ENCODE peak calls at places on chromosomes 11 and 22, in ten cellular contexts. F is fibroblast of mammary gland, A is mucosa of descending colon, O is cardiac muscle cell, P is cardiac fibroblast, W is nephron progenitor cell, Q is Caco-2, G is colonic mucosa, T is SK-N-SH, E is HL-60. V is an unnamed sample.

GRCh38 chr11:37572491-37573171 is 974.6 kb upstream of the RAG2 start:
- DNase-seq in F (no peak), A (no peak), O (no peak), P (no peak), W (no peak), Q (no peak), G (no peak), T (no peak), E (no peak), V (no peak)

GRCh38 chr11:46335271-46335670 is 12.0 kb upstream of the DGKZ start:
- DNase-seq in F (no peak), A (no peak), O (no peak), P (no peak), W (no peak), Q (no peak), G (no peak), T (no peak), E (no peak), V (no peak)

GRCh38 chr11:77470971-77471370 is 2.9 kb downstream of the PAK1 start:
- DNase-seq in F (no peak), A (no peak), O (no peak), P (no peak), W (no peak), Q (no peak), G (no peak), T (no peak), E (no peak), V (no peak)

GRCh38 chr11:33435201-33435600 is 178.0 kb downstream of the HIPK3 start:
- DNase-seq in F (no peak), A (no peak), O (no peak), P (no peak), W (no peak), Q (no peak), G (no peak), T (no peak), E (no peak), V (no peak)

GRCh38 chr22:27113211-27114030 is 456.0 kb downstream of the MIAT start:
- DNase-seq in F (peak; percentile 89), A (peak; percentile 42), O (peak; percentile 95), P (peak; percentile 93), W (no peak), Q (peak; percentile 71), G (peak; percentile 35), T (no peak), E (peak; percentile 53), V (no peak)

GRCh38 chr11:74678591-74679512 is 52.4 kb downstream of the CHRDL2 start:
- DNase-seq in F (peak; percentile 84), A (no peak), O (peak; percentile 65), P (peak; percentile 70), W (no peak), Q (peak; percentile 22), G (no peak), T (no peak), E (no peak), V (no peak)

GRCh38 chr11:131917634-131918384 is 547.4 kb downstream of the NTM start:
- DNase-seq in F (no peak), A (no peak), O (no peak), P (no peak), W (no peak), Q (no peak), G (no peak), T (no peak), E (no peak), V (no peak)

GRCh38 chr11:96310236-96310635 is 32.8 kb downstream of the MAML2 start:
- DNase-seq in F (no peak), A (no peak), O (no peak), P (no peak), W (no peak), Q (no peak), G (no peak), T (no peak), E (no peak), V (no peak)

GRCh38 chr11:66327171-66328035 is 8.8 kb downstream of the RIN1 start:
- DNase-seq in F (peak; percentile 67), A (no peak), O (peak; percentile 47), P (peak; percentile 59), W (no peak), Q (no peak), G (no peak), T (peak; percentile 33), E (no peak), V (no peak)

GRCh38 chr11:84144531-84144930 is 858.4 kb upstream of the CCDC90B start:
- DNase-seq in F (no peak), A (no peak), O (no peak), P (no peak), W (no peak), Q (no peak), G (no peak), T (no peak), E (no peak), V (no peak)

GRCh38 chr22:17164392-17165024 is 5.4 kb upstream of the HDHD5 start:
- DNase-seq in F (peak; percentile 14), A (no peak), O (no peak), P (peak; percentile 5), W (no peak), Q (no peak), G (no peak), T (peak; percentile 37), E (no peak), V (no peak)
- TF ChIP-seq CTCF in F (peak; percentile 38), A (no peak), O (peak; percentile 23), P (peak; percentile 40), W (peak; percentile 21), Q (no peak), G (no peak), T (peak; percentile 33), E (no peak), V (peak; percentile 39)

GRCh38 chr22:20130739-20131592 is 638 bp upstream of the ZDHHC8 start:
- DNase-seq in F (peak; percentile 53), A (peak; percentile 84), O (peak; percentile 88), P (peak; percentile 87), W (peak; percentile 77), Q (peak; percentile 68), G (peak; percentile 80), T (peak; percentile 94), E (no peak), V (peak; percentile 74)

GRCh38 chr22:20131593-20131855 is at the start of gene ZDHHC8:
- DNase-seq in F (no peak), A (peak; percentile 58), O (peak; percentile 36), P (peak; percentile 35), W (no peak), Q (no peak), G (no peak), T (no peak), E (no peak), V (no peak)

GRCh38 chr22:20129747-20130014 is 1.9 kb upstream of the ZDHHC8 start:
- DNase-seq in F (no peak), A (no peak), O (no peak), P (no peak), W (no peak), Q (no peak), G (no peak), T (no peak), E (no peak), V (no peak)

GRCh38 chr22:20128902-20129746 is 2.5 kb upstream of the ZDHHC8 start:
- DNase-seq in F (peak; percentile 53), A (peak; percentile 44), O (peak; percentile 46), P (peak; percentile 40), W (no peak), Q (no peak), G (peak; percentile 35), T (no peak), E (peak; percentile 50), V (peak; percentile 54)

DNA sequence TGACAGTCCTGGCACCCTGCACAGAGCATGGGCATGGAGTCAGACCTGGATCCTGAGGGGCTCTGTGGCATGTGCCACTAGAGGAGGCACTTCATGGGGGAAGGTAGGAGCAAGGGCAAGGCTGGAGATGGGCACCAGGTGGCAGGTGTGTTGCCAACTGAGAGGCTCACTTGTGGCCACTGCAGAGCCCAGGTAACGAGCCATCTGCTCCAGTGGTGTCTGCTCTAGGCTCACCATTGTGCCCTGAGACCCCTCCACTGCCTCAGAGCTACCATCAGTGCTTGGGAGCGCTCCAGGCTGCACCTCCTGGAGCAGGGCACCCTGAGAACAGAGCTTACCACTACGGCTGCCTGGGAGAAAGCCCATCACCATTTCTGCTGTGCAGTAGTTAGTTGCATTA is 1.3 kb upstream of the ZDHHC8 start:
- DNase-seq in F (no peak), A (no peak), O (no peak), P (no peak), W (no peak), Q (no peak), G (no peak), T (no peak), E (no peak), V (no peak)
- TF ChIP-seq CTCF in F (no peak), A (no peak), O (no peak), P (no peak), W (no peak), Q (no peak), G (no peak), T (no peak), E (no peak), V (no peak)

DNA sequence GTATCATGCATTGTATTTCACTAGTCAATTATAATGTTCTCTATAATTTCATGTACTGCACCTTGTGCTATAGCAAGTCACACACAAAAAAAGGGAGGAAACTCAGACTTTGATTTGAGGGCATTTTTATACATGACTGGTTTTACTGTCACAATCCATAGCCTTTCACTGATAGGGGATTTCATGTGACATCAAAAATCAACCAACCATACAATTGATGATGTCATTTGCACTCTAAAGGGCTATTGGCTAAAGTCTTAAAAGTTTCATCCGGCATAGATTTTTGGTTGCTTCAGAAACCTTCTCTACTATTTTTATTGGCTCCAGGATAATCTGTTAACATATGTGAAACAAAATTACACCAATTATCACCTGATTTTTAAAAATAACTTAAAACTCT is 237.8 kb downstream of the DCDC1 start:
- DNase-seq in F (no peak), A (no peak), O (no peak), P (no peak), W (no peak), Q (no peak), G (no peak), T (no peak), E (no peak), V (no peak)
- TF ChIP-seq CTCF in F (no peak), A (no peak), O (no peak), P (no peak), W (no peak), Q (no peak), G (no peak), T (no peak), E (no peak), V (no peak)

GRCh38 chr22:35684732-35685131 is 32.9 kb upstream of the APOL5 start:
- DNase-seq in F (no peak), A (no peak), O (no peak), P (no peak), W (no peak), Q (no peak), G (no peak), T (no peak), E (no peak), V (no peak)

GRCh38 chr22:35686298-35686697 is 31.4 kb upstream of the APOL5 start:
- DNase-seq in F (no peak), A (no peak), O (no peak), P (no peak), W (no peak), Q (no peak), G (no peak), T (no peak), E (no peak), V (no peak)

GRCh38 chr22:35683560-35683959 is 34.1 kb upstream of the APOL5 start:
- DNase-seq in F (no peak), A (no peak), O (no peak), P (no peak), W (no peak), Q (no peak), G (no peak), T (no peak), E (no peak), V (no peak)

GRCh38 chr22:35685731-35686130 is 31.9 kb upstream of the APOL5 start:
- DNase-seq in F (peak; percentile 56), A (no peak), O (peak; percentile 10), P (no peak), W (peak; percentile 15), Q (no peak), G (no peak), T (no peak), E (no peak), V (no peak)

GRCh38 chr22:35684270-35684700 is 33.4 kb upstream of the APOL5 start:
- DNase-seq in F (peak; percentile 66), A (peak; percentile 28), O (peak; percentile 79), P (peak; percentile 77), W (no peak), Q (no peak), G (peak; percentile 30), T (no peak), E (no peak), V (no peak)
- TF ChIP-seq CTCF in F (peak; percentile 42), A (no peak), O (peak; percentile 67), P (peak; percentile 45), W (no peak), Q (no peak), G (no peak), T (no peak), E (no peak), V (no peak)

V was measured in glutamatergic neuron.